ENCODE peak calls at places on chromosomes 13 and 19, in seven cellular contexts. One of them, this sample, is unnamed.

GRCh38 chr19:17575871-17576757 is 20.7 kb downstream of the COLGALT1 start:
- DNase-seq in chondrocyte: no peak
- DNase-seq in AG04450: no peak
- DNase-seq in foreskin fibroblast: no peak
- DNase-seq in choroid plexus epithelial cell: no peak
- DNase-seq in mesothelial cell of epicardium: no peak
- DNase-seq in glutamatergic neuron: no peak
- DNase-seq in this sample: no peak

GRCh38 chr19:6057651-6058365 is 52.5 kb downstream of the RFX2 start:
- DNase-seq in chondrocyte: peak; percentile 73
- DNase-seq in AG04450: no peak
- DNase-seq in foreskin fibroblast: no peak
- DNase-seq in choroid plexus epithelial cell: no peak
- DNase-seq in mesothelial cell of epicardium: no peak
- DNase-seq in glutamatergic neuron: no peak
- DNase-seq in this sample: no peak

GRCh38 chr13:47413112-47413511 is 516.3 kb upstream of the HTR2A start:
- DNase-seq in chondrocyte: no peak
- DNase-seq in AG04450: no peak
- DNase-seq in foreskin fibroblast: peak; percentile 74
- DNase-seq in choroid plexus epithelial cell: peak; percentile 8
- DNase-seq in mesothelial cell of epicardium: no peak
- DNase-seq in glutamatergic neuron: no peak
- DNase-seq in this sample: no peak

GRCh38 chr13:113962975-113963374 is 10.9 kb downstream of the C13orf46 start:
- DNase-seq in chondrocyte: peak; percentile 59
- DNase-seq in AG04450: no peak
- DNase-seq in foreskin fibroblast: no peak
- DNase-seq in choroid plexus epithelial cell: no peak
- DNase-seq in mesothelial cell of epicardium: no peak
- DNase-seq in glutamatergic neuron: no peak
- DNase-seq in this sample: no peak

GRCh38 chr19:2863818-2864217 is 3.3 kb upstream of the ZNF556 start:
- DNase-seq in chondrocyte: no peak
- DNase-seq in AG04450: no peak
- DNase-seq in foreskin fibroblast: no peak
- DNase-seq in choroid plexus epithelial cell: no peak
- DNase-seq in mesothelial cell of epicardium: no peak
- DNase-seq in glutamatergic neuron: no peak
- DNase-seq in this sample: no peak

GRCh38 chr13:23642110-23642509 is 71.9 kb downstream of the TNFRSF19 start:
- DNase-seq in chondrocyte: no peak
- DNase-seq in AG04450: no peak
- DNase-seq in foreskin fibroblast: no peak
- DNase-seq in choroid plexus epithelial cell: no peak
- DNase-seq in mesothelial cell of epicardium: no peak
- DNase-seq in glutamatergic neuron: no peak
- DNase-seq in this sample: no peak

GRCh38 chr19:35207391-35207871 is 21.1 kb downstream of the FAM187B start:
- DNase-seq in chondrocyte: no peak
- DNase-seq in AG04450: no peak
- DNase-seq in foreskin fibroblast: no peak
- DNase-seq in choroid plexus epithelial cell: no peak
- DNase-seq in mesothelial cell of epicardium: no peak
- DNase-seq in glutamatergic neuron: no peak
- DNase-seq in this sample: no peak

GRCh38 chr13:43905435-43906031 is 25.8 kb downstream of the LACC1 start:
- DNase-seq in chondrocyte: no peak
- DNase-seq in AG04450: peak; percentile 48
- DNase-seq in foreskin fibroblast: peak; percentile 82
- DNase-seq in choroid plexus epithelial cell: peak; percentile 86
- DNase-seq in mesothelial cell of epicardium: no peak
- DNase-seq in glutamatergic neuron: no peak
- DNase-seq in this sample: peak; percentile 41

GRCh38 chr13:100521912-100522490 is 66.6 kb downstream of the GGACT start:
- DNase-seq in chondrocyte: no peak
- DNase-seq in AG04450: no peak
- DNase-seq in foreskin fibroblast: no peak
- DNase-seq in choroid plexus epithelial cell: no peak
- DNase-seq in mesothelial cell of epicardium: no peak
- DNase-seq in glutamatergic neuron: no peak
- DNase-seq in this sample: no peak

GRCh38 chr13:91014696-91015095 is 332.8 kb upstream of the MIR17HG start:
- DNase-seq in chondrocyte: no peak
- DNase-seq in AG04450: no peak
- DNase-seq in foreskin fibroblast: no peak
- DNase-seq in choroid plexus epithelial cell: peak; percentile 12
- DNase-seq in mesothelial cell of epicardium: no peak
- DNase-seq in glutamatergic neuron: no peak
- DNase-seq in this sample: no peak

GRCh38 chr13:20043207-20043925 is 84.8 kb downstream of the ZMYM2 start:
- DNase-seq in chondrocyte: no peak
- DNase-seq in AG04450: no peak
- DNase-seq in foreskin fibroblast: no peak
- DNase-seq in choroid plexus epithelial cell: no peak
- DNase-seq in mesothelial cell of epicardium: no peak
- DNase-seq in glutamatergic neuron: no peak
- DNase-seq in this sample: no peak

GRCh38 chr13:113917096-113917495 is 53.2 kb upstream of the GAS6 start:
- DNase-seq in chondrocyte: no peak
- DNase-seq in AG04450: no peak
- DNase-seq in foreskin fibroblast: no peak
- DNase-seq in choroid plexus epithelial cell: no peak
- DNase-seq in mesothelial cell of epicardium: peak; percentile 21
- DNase-seq in glutamatergic neuron: no peak
- DNase-seq in this sample: no peak

GRCh38 chr19:31969955-31970545 is 375.4 kb upstream of the ZNF507 start:
- DNase-seq in chondrocyte: no peak
- DNase-seq in AG04450: no peak
- DNase-seq in foreskin fibroblast: no peak
- DNase-seq in choroid plexus epithelial cell: no peak
- DNase-seq in mesothelial cell of epicardium: no peak
- DNase-seq in glutamatergic neuron: no peak
- DNase-seq in this sample: no peak

GRCh38 chr13:110405597-110406450 is 98.7 kb downstream of the COL4A2 start:
- DNase-seq in chondrocyte: no peak
- DNase-seq in AG04450: no peak
- DNase-seq in foreskin fibroblast: peak; percentile 53
- DNase-seq in choroid plexus epithelial cell: peak; percentile 70
- DNase-seq in mesothelial cell of epicardium: no peak
- DNase-seq in glutamatergic neuron: no peak
- DNase-seq in this sample: no peak

GRCh38 chr13:50574731-50575130 is 268.8 kb downstream of the DLEU7 start:
- DNase-seq in chondrocyte: no peak
- DNase-seq in AG04450: no peak
- DNase-seq in foreskin fibroblast: peak; percentile 70
- DNase-seq in choroid plexus epithelial cell: peak; percentile 53
- DNase-seq in mesothelial cell of epicardium: no peak
- DNase-seq in glutamatergic neuron: no peak
- DNase-seq in this sample: no peak

GRCh38 chr19:54449701-54450069 is 686 bp downstream of the LENG8 start:
- DNase-seq in chondrocyte: no peak
- DNase-seq in AG04450: no peak
- DNase-seq in foreskin fibroblast: peak; percentile 52
- DNase-seq in choroid plexus epithelial cell: no peak
- DNase-seq in mesothelial cell of epicardium: no peak
- DNase-seq in glutamatergic neuron: no peak
- DNase-seq in this sample: no peak

GRCh38 chr13:94416454-94417080 is 62.9 kb downstream of the DCT start:
- DNase-seq in chondrocyte: no peak
- DNase-seq in AG04450: no peak
- DNase-seq in foreskin fibroblast: no peak
- DNase-seq in choroid plexus epithelial cell: peak; percentile 67
- DNase-seq in mesothelial cell of epicardium: no peak
- DNase-seq in glutamatergic neuron: peak; percentile 37
- DNase-seq in this sample: peak; percentile 23

GRCh38 chr13:38537026-38537425 is 149.9 kb upstream of the FREM2 start:
- DNase-seq in chondrocyte: no peak
- DNase-seq in AG04450: no peak
- DNase-seq in foreskin fibroblast: no peak
- DNase-seq in choroid plexus epithelial cell: no peak
- DNase-seq in mesothelial cell of epicardium: no peak
- DNase-seq in glutamatergic neuron: no peak
- DNase-seq in this sample: no peak

GRCh38 chr19:14059093-14059480 is 2.8 kb downstream of the PALM3 start:
- DNase-seq in chondrocyte: no peak
- DNase-seq in AG04450: no peak
- DNase-seq in foreskin fibroblast: peak; percentile 28
- DNase-seq in choroid plexus epithelial cell: no peak
- DNase-seq in mesothelial cell of epicardium: no peak
- DNase-seq in glutamatergic neuron: peak; percentile 48
- DNase-seq in this sample: peak; percentile 36
- TF ChIP-seq CTCF in chondrocyte: peak; percentile 80
- TF ChIP-seq CTCF in AG04450: peak; percentile 68
- TF ChIP-seq CTCF in foreskin fibroblast: peak; percentile 82
- TF ChIP-seq CTCF in choroid plexus epithelial cell: peak; percentile 72
- TF ChIP-seq CTCF in mesothelial cell of epicardium: peak; percentile 27
- TF ChIP-seq CTCF in glutamatergic neuron: peak; percentile 71
- TF ChIP-seq CTCF in this sample: peak; percentile 65

DNA sequence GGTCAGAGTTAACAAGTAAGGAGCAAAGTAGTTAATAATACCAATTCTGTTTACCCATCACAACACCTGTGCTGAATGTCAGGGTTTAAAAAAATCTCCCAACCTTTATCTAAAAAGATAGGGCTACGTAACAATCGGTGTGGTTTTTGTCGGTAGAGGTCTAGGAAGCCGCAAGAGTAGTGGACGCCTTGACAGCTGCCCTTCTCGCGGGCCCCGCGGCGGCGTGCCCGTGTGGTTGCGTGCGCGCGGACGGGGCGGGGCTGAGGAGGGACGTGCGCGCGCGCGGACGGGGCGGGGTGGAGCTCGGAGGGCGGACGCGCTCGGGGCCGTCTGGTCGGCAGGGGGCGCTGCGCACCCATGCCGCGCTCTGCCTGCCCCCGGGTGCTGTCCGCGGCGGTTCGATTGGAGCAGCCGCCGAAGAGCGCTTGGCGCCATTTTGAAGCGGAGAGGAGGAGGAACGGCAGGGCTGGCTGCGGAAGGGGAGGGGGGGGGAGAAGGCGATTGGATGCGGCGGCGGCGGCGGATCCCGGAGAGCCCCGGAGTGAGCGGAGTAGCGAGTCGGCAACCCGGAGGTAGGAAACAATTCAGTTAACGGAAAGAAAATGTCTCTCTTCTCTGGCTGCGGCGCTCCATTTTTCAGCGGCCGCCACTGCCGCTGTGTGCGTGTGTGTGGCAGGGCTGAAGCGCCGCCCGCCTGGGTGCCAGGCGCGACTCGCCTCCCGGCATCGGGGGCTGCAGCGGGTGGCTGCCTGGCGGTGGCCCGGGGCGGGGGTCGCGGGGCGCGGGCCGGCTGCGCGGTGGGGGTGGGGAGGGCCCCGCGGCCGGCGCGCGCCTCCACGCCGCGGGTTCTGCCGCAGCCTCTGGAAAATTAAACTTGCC is at the start of gene PDS5B:
- DNase-seq in chondrocyte: peak; percentile 96
- DNase-seq in AG04450: peak; percentile 86
- DNase-seq in foreskin fibroblast: peak; percentile 98
- DNase-seq in choroid plexus epithelial cell: peak; percentile 96
- DNase-seq in mesothelial cell of epicardium: peak; percentile 98
- DNase-seq in glutamatergic neuron: peak; percentile 94
- DNase-seq in this sample: peak; percentile 92
- TF ChIP-seq CTCF in chondrocyte: peak; percentile 90
- TF ChIP-seq CTCF in AG04450: peak; percentile 61
- TF ChIP-seq CTCF in foreskin fibroblast: peak; percentile 47
- TF ChIP-seq CTCF in choroid plexus epithelial cell: peak; percentile 54
- TF ChIP-seq CTCF in mesothelial cell of epicardium: peak; percentile 83
- TF ChIP-seq CTCF in glutamatergic neuron: peak; percentile 95
- TF ChIP-seq CTCF in this sample: peak; percentile 93

DNA sequence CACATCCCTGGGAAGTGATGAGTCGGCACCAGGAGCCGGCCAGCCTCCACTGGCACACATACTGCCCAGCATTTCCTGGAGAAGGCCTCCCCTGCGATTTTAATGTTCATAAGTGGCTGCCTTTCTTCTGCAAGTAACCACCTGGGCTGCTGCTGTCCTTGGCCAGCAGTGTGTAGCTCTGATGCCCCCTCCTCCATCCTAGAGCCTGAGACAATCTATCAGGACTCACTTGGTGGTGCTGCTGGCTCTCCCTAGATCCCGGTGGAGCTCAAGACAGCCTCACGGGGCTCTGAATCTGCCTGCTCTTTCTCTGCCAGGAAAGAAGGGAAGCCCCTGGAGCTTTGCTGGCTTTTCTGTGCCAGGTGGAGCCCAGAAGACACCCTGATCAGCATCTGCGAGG is 122.5 kb downstream of the ZDHHC20 start:
- DNase-seq in chondrocyte: no peak
- DNase-seq in AG04450: no peak
- DNase-seq in foreskin fibroblast: no peak
- DNase-seq in choroid plexus epithelial cell: no peak
- DNase-seq in mesothelial cell of epicardium: no peak
- DNase-seq in glutamatergic neuron: no peak
- DNase-seq in this sample: no peak
- TF ChIP-seq CTCF in chondrocyte: no peak
- TF ChIP-seq CTCF in AG04450: no peak
- TF ChIP-seq CTCF in foreskin fibroblast: no peak
- TF ChIP-seq CTCF in choroid plexus epithelial cell: no peak
- TF ChIP-seq CTCF in mesothelial cell of epicardium: no peak
- TF ChIP-seq CTCF in glutamatergic neuron: no peak
- TF ChIP-seq CTCF in this sample: no peak

DNA sequence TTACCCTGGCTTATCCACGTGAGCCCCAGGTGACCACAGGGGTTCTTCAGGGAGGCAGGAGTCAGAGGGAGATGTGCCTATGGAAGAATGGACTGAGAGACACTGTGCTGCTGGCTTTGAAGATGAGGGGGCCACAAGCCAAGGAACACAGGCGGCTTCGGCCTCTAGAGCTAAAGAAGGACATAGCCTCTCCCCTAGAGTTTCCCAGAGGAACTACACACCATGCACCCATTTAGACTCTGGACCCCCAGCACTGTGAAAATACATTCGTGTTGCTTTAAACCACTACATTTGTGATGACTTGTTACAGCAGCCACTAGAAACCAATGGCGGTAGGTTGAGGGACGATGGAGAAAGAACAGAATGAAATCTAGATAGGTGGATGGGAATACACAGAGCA is 13.7 kb upstream of the ATF5 start:
- DNase-seq in chondrocyte: no peak
- DNase-seq in AG04450: no peak
- DNase-seq in foreskin fibroblast: no peak
- DNase-seq in choroid plexus epithelial cell: no peak
- DNase-seq in mesothelial cell of epicardium: no peak
- DNase-seq in glutamatergic neuron: no peak
- DNase-seq in this sample: no peak
- TF ChIP-seq CTCF in chondrocyte: peak; percentile 19
- TF ChIP-seq CTCF in AG04450: no peak
- TF ChIP-seq CTCF in foreskin fibroblast: no peak
- TF ChIP-seq CTCF in choroid plexus epithelial cell: peak; percentile 5
- TF ChIP-seq CTCF in mesothelial cell of epicardium: peak; percentile 15
- TF ChIP-seq CTCF in glutamatergic neuron: peak; percentile 42
- TF ChIP-seq CTCF in this sample: no peak

This sample was measured in neural crest cell.